ENCODE peak calls at places on chromosome 14, in seven cellular contexts. M, U, P, V, J, S and A are unnamed samples.

GRCh38 chr14:70061108-70061507 is 127.6 kb downstream of the SLC8A3 start:
- DNase-seq in M (peak; percentile 38), U (no peak), P (no peak), V (no peak), J (no peak), S (no peak), A (peak; percentile 20)

GRCh38 chr14:37622231-37622923 is 26.9 kb downstream of the TTC6 start:
- DNase-seq in M (peak; percentile 78), U (peak; percentile 60), P (peak; percentile 47), V (peak; percentile 76), J (no peak), S (peak; percentile 45), A (no peak)

GRCh38 chr14:105026789-105027563 is 6.1 kb upstream of the CDCA4 start:
- DNase-seq in M (no peak), U (no peak), P (no peak), V (no peak), J (peak; percentile 60), S (no peak), A (peak; percentile 53)

GRCh38 chr14:101963611-101964296 is 619 bp upstream of the DYNC1H1 start:
- DNase-seq in M (no peak), U (no peak), P (no peak), V (no peak), J (no peak), S (no peak), A (no peak)

GRCh38 chr14:105387530-105387922 is 10.8 kb upstream of the TEX22 start:
- DNase-seq in M (no peak), U (no peak), P (no peak), V (no peak), J (no peak), S (no peak), A (peak; percentile 21)

GRCh38 chr14:83706555-83706954 is 1823.4 kb upstream of the FLRT2 start:
- DNase-seq in M (peak; percentile 82), U (peak; percentile 78), P (peak; percentile 58), V (peak; percentile 61), J (peak; percentile 6), S (no peak), A (no peak)

GRCh38 chr14:73403181-73403752 is 55.1 kb downstream of the NUMB start:
- DNase-seq in M (no peak), U (no peak), P (no peak), V (no peak), J (no peak), S (no peak), A (no peak)

GRCh38 chr14:23009483-23009938 is 432 bp downstream of the C14orf93 start:
- DNase-seq in M (no peak), U (no peak), P (no peak), V (no peak), J (no peak), S (no peak), A (no peak)

GRCh38 chr14:86739761-86740160 is 1209.8 kb downstream of the FLRT2 start:
- DNase-seq in M (peak; percentile 72), U (no peak), P (no peak), V (no peak), J (no peak), S (no peak), A (no peak)

GRCh38 chr14:94120667-94121335 is 8.6 kb downstream of the IFI27L2 start:
- DNase-seq in M (no peak), U (no peak), P (no peak), V (no peak), J (peak; percentile 90), S (peak; percentile 59), A (no peak)

GRCh38 chr14:99475660-99476059 is 5.0 kb downstream of the SETD3 start:
- DNase-seq in M (peak; percentile 36), U (no peak), P (no peak), V (no peak), J (no peak), S (no peak), A (peak; percentile 9)

GRCh38 chr14:99475179-99475578 is 5.5 kb downstream of the SETD3 start:
- DNase-seq in M (peak; percentile 48), U (no peak), P (no peak), V (no peak), J (no peak), S (no peak), A (peak; percentile 75)

GRCh38 chr14:99471731-99472130 is 8.9 kb downstream of the SETD3 start:
- DNase-seq in M (no peak), U (no peak), P (no peak), V (no peak), J (no peak), S (no peak), A (no peak)

GRCh38 chr14:99468836-99469592 is 11.6 kb downstream of the SETD3 start:
- DNase-seq in M (no peak), U (no peak), P (no peak), V (no peak), J (peak; percentile 32), S (no peak), A (no peak)

GRCh38 chr14:99472937-99473336 is 7.7 kb downstream of the SETD3 start:
- DNase-seq in M (no peak), U (no peak), P (no peak), V (no peak), J (no peak), S (no peak), A (no peak)
- H3K4me1 ChIP-seq in M (peaks cover 4% of the 10 kb centered on the region), U (peaks cover 2% of the 10 kb centered on the region), P (no peaks in the 10 kb centered on the region), V (peaks cover 4% of the 10 kb centered on the region), J (peaks cover 7% of the 10 kb centered on the region), S (peaks cover 7% of the 10 kb centered on the region), A (peaks cover 20% of the 10 kb centered on the region)

GRCh38 chr14:26334288-26334687 is 263.5 kb downstream of the NOVA1 start:
- DNase-seq in M (no peak), U (no peak), P (no peak), V (no peak), J (no peak), S (no peak), A (no peak)

GRCh38 chr14:26328766-26329165 is 269.1 kb downstream of the NOVA1 start:
- DNase-seq in M (peak; percentile 1), U (no peak), P (no peak), V (no peak), J (no peak), S (no peak), A (no peak)

GRCh38 chr14:26330982-26331381 is 266.9 kb downstream of the NOVA1 start:
- DNase-seq in M (peak; percentile 2), U (no peak), P (no peak), V (no peak), J (no peak), S (no peak), A (no peak)

GRCh38 chr14:26332966-26333365 is 264.9 kb downstream of the NOVA1 start:
- DNase-seq in M (no peak), U (no peak), P (no peak), V (no peak), J (no peak), S (no peak), A (no peak)
- H3K23ac ChIP-seq in M (no peak overlapping the region), U (no peak overlapping the region), P (no peak overlapping the region), V (no peak overlapping the region), J (no peak overlapping the region), S (no peak overlapping the region), A (no peak overlapping the region)

GRCh38 chr14:45905672-45906071 is 652.7 kb upstream of the MIS18BP1 start:
- DNase-seq in M (no peak), U (no peak), P (no peak), V (no peak), J (no peak), S (no peak), A (no peak)
- H2BK5ac ChIP-seq in M (no peak overlapping the region), U (no peak overlapping the region), P (no peak overlapping the region), V (no peak overlapping the region), J (no peak overlapping the region), S (no peak overlapping the region), A (no peak overlapping the region)

GRCh38 chr14:75121559-75121958 is 5.3 kb downstream of the NEK9 start:
- DNase-seq in M (no peak), U (no peak), P (no peak), V (no peak), J (no peak), S (no peak), A (no peak)
- H3K4me1 ChIP-seq in M (peaks cover 3% of the 10 kb centered on the region), U (no peaks in the 10 kb centered on the region), P (no peaks in the 10 kb centered on the region), V (no peaks in the 10 kb centered on the region), J (peaks cover 7% of the 10 kb centered on the region), S (peaks cover 3% of the 10 kb centered on the region), A (no peaks in the 10 kb centered on the region)

GRCh38 chr14:31194095-31194494 is 13.5 kb downstream of the HECTD1 start:
- DNase-seq in M (no peak), U (no peak), P (no peak), V (no peak), J (peak; percentile 54), S (peak; percentile 61), A (no peak)

GRCh38 chr14:31201111-31201510 is 6.5 kb downstream of the HECTD1 start:
- DNase-seq in M (no peak), U (no peak), P (no peak), V (no peak), J (no peak), S (no peak), A (no peak)

GRCh38 chr14:31197671-31198070 is 9.9 kb downstream of the HECTD1 start:
- DNase-seq in M (no peak), U (no peak), P (no peak), V (no peak), J (no peak), S (no peak), A (no peak)

GRCh38 chr14:31194661-31195060 is 12.9 kb downstream of the HECTD1 start:
- DNase-seq in M (no peak), U (no peak), P (no peak), V (no peak), J (no peak), S (no peak), A (no peak)

GRCh38 chr14:31196839-31197477 is 10.6 kb downstream of the HECTD1 start:
- DNase-seq in M (no peak), U (no peak), P (no peak), V (no peak), J (no peak), S (no peak), A (no peak)
- H3K23ac ChIP-seq in M (no peak overlapping the region), U (no peak overlapping the region), P (no peak overlapping the region), V (no peak overlapping the region), J (no peak overlapping the region), S (no peak overlapping the region), A (no peak overlapping the region)

GRCh38 chr14:33793711-33794110 is 157.2 kb downstream of the EGLN3 start:
- DNase-seq in M (no peak), U (no peak), P (no peak), V (no peak), J (no peak), S (no peak), A (no peak)
- H2BK5ac ChIP-seq in M (no peak overlapping the region), U (no peak overlapping the region), P (no peak overlapping the region), V (no peak overlapping the region), J (no peak overlapping the region), S (no peak overlapping the region), A (no peak overlapping the region)

DNA sequence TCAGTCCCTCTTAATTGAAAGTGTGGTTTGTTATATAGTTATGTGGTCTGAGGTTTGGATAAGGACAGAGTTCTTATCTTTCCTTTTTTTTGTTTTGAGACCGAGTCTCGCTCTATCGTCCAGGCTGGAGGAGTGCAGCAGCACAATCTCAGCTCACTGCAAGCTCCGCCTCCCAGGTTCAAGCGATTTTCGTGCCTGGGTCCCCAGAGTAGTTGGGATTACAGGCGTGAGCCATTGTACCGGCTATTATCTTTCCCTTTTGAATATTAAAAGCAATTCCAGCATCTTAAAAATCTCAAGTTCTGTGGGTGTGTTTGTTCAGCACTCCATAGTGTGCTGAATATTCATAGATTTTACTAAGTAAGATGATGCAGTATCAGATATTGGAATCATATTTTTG is 404.4 kb upstream of the RGS6 start:
- DNase-seq in M (no peak), U (no peak), P (no peak), V (no peak), J (no peak), S (no peak), A (no peak)
- H3K4me1 ChIP-seq in M (no peaks in the 10 kb centered on the region), U (peaks cover 1% of the 10 kb centered on the region), P (peaks cover 6% of the 10 kb centered on the region), V (no peaks in the 10 kb centered on the region), J (peaks cover 7% of the 10 kb centered on the region), S (peaks cover 2% of the 10 kb centered on the region), A (no peaks in the 10 kb centered on the region)

GRCh38 chr14:58574623-58575022 is 63.1 kb upstream of the DACT1 start:
- DNase-seq in M (peak; percentile 35), U (no peak), P (no peak), V (no peak), J (no peak), S (no peak), A (no peak)
- H3K23ac ChIP-seq in M (no peak overlapping the region), U (no peak overlapping the region), P (no peak overlapping the region), V (no peak overlapping the region), J (no peak overlapping the region), S (no peak overlapping the region), A (no peak overlapping the region)